ENCODE peak calls at places on chromosome 6, in six cellular contexts. One of them, this sample, is unnamed.

GRCh38 chr6:11218827-11219826 is 13.3 kb downstream of the NEDD9 start:
- DNase-seq in epithelial cell of esophagus: no peak
- DNase-seq in NCI-H1694: no peak
- DNase-seq in stimulated activated CD8-positive, alpha-beta memory T cell treated with anti-CD3 and anti-CD28 coated beads, Interleukin-12 subunit alpha, Interleukin-12 subunit beta, amount 100 ng/mL, for 4 hours: no peak
- DNase-seq in psoas muscle: peak; percentile 58
- DNase-seq in stimulated activated CD4-positive, alpha-beta T cell treated with anti-CD3 and anti-CD28 coated beads, Interleukin-4, amount 100 ng/mL, for 4 hours: no peak
- DNase-seq in this sample: peak; percentile 96

GRCh38 chr6:144055121-144055931 is 40.0 kb downstream of the SF3B5 start:
- DNase-seq in epithelial cell of esophagus: no peak
- DNase-seq in NCI-H1694: no peak
- DNase-seq in stimulated activated CD8-positive, alpha-beta memory T cell treated with anti-CD3 and anti-CD28 coated beads, Interleukin-12 subunit alpha, Interleukin-12 subunit beta, amount 100 ng/mL, for 4 hours: no peak
- DNase-seq in psoas muscle: no peak
- DNase-seq in stimulated activated CD4-positive, alpha-beta T cell treated with anti-CD3 and anti-CD28 coated beads, Interleukin-4, amount 100 ng/mL, for 4 hours: no peak
- DNase-seq in this sample: peak; percentile 39

GRCh38 chr6:906920-907319 is 214.0 kb upstream of the EXOC2 start:
- DNase-seq in epithelial cell of esophagus: no peak
- DNase-seq in NCI-H1694: no peak
- DNase-seq in stimulated activated CD8-positive, alpha-beta memory T cell treated with anti-CD3 and anti-CD28 coated beads, Interleukin-12 subunit alpha, Interleukin-12 subunit beta, amount 100 ng/mL, for 4 hours: no peak
- DNase-seq in psoas muscle: no peak
- DNase-seq in stimulated activated CD4-positive, alpha-beta T cell treated with anti-CD3 and anti-CD28 coated beads, Interleukin-4, amount 100 ng/mL, for 4 hours: no peak
- DNase-seq in this sample: no peak

GRCh38 chr6:144415014-144415413 is 129.9 kb downstream of the UTRN start:
- DNase-seq in epithelial cell of esophagus: peak; percentile 91
- DNase-seq in NCI-H1694: no peak
- DNase-seq in stimulated activated CD8-positive, alpha-beta memory T cell treated with anti-CD3 and anti-CD28 coated beads, Interleukin-12 subunit alpha, Interleukin-12 subunit beta, amount 100 ng/mL, for 4 hours: no peak
- DNase-seq in psoas muscle: no peak
- DNase-seq in stimulated activated CD4-positive, alpha-beta T cell treated with anti-CD3 and anti-CD28 coated beads, Interleukin-4, amount 100 ng/mL, for 4 hours: no peak
- DNase-seq in this sample: no peak

GRCh38 chr6:121614115-121614514 is 178.7 kb downstream of the GJA1 start:
- DNase-seq in epithelial cell of esophagus: no peak
- DNase-seq in NCI-H1694: no peak
- DNase-seq in stimulated activated CD8-positive, alpha-beta memory T cell treated with anti-CD3 and anti-CD28 coated beads, Interleukin-12 subunit alpha, Interleukin-12 subunit beta, amount 100 ng/mL, for 4 hours: no peak
- DNase-seq in psoas muscle: no peak
- DNase-seq in stimulated activated CD4-positive, alpha-beta T cell treated with anti-CD3 and anti-CD28 coated beads, Interleukin-4, amount 100 ng/mL, for 4 hours: no peak
- DNase-seq in this sample: no peak

GRCh38 chr6:118283759-118284158 is 264.3 kb upstream of the PLN start:
- DNase-seq in epithelial cell of esophagus: peak; percentile 62
- DNase-seq in NCI-H1694: peak; percentile 66
- DNase-seq in stimulated activated CD8-positive, alpha-beta memory T cell treated with anti-CD3 and anti-CD28 coated beads, Interleukin-12 subunit alpha, Interleukin-12 subunit beta, amount 100 ng/mL, for 4 hours: no peak
- DNase-seq in psoas muscle: no peak
- DNase-seq in stimulated activated CD4-positive, alpha-beta T cell treated with anti-CD3 and anti-CD28 coated beads, Interleukin-4, amount 100 ng/mL, for 4 hours: peak; percentile 6
- DNase-seq in this sample: peak; percentile 66

GRCh38 chr6:20791932-20792331 is 257.7 kb downstream of the CDKAL1 start:
- DNase-seq in epithelial cell of esophagus: no peak
- DNase-seq in NCI-H1694: no peak
- DNase-seq in stimulated activated CD8-positive, alpha-beta memory T cell treated with anti-CD3 and anti-CD28 coated beads, Interleukin-12 subunit alpha, Interleukin-12 subunit beta, amount 100 ng/mL, for 4 hours: no peak
- DNase-seq in psoas muscle: no peak
- DNase-seq in stimulated activated CD4-positive, alpha-beta T cell treated with anti-CD3 and anti-CD28 coated beads, Interleukin-4, amount 100 ng/mL, for 4 hours: no peak
- DNase-seq in this sample: no peak

GRCh38 chr6:27782703-27783236 is 129.4 kb downstream of the OR2B2 start:
- DNase-seq in epithelial cell of esophagus: no peak
- DNase-seq in NCI-H1694: no peak
- DNase-seq in stimulated activated CD8-positive, alpha-beta memory T cell treated with anti-CD3 and anti-CD28 coated beads, Interleukin-12 subunit alpha, Interleukin-12 subunit beta, amount 100 ng/mL, for 4 hours: no peak
- DNase-seq in psoas muscle: no peak
- DNase-seq in stimulated activated CD4-positive, alpha-beta T cell treated with anti-CD3 and anti-CD28 coated beads, Interleukin-4, amount 100 ng/mL, for 4 hours: no peak
- DNase-seq in this sample: no peak

GRCh38 chr6:6843057-6843627 is 254.6 kb downstream of the LY86 start:
- DNase-seq in epithelial cell of esophagus: peak; percentile 80
- DNase-seq in NCI-H1694: no peak
- DNase-seq in stimulated activated CD8-positive, alpha-beta memory T cell treated with anti-CD3 and anti-CD28 coated beads, Interleukin-12 subunit alpha, Interleukin-12 subunit beta, amount 100 ng/mL, for 4 hours: no peak
- DNase-seq in psoas muscle: no peak
- DNase-seq in stimulated activated CD4-positive, alpha-beta T cell treated with anti-CD3 and anti-CD28 coated beads, Interleukin-4, amount 100 ng/mL, for 4 hours: no peak
- DNase-seq in this sample: no peak

GRCh38 chr6:48378874-48379407 is 267.9 kb upstream of the PTCHD4 start:
- DNase-seq in epithelial cell of esophagus: no peak
- DNase-seq in NCI-H1694: no peak
- DNase-seq in stimulated activated CD8-positive, alpha-beta memory T cell treated with anti-CD3 and anti-CD28 coated beads, Interleukin-12 subunit alpha, Interleukin-12 subunit beta, amount 100 ng/mL, for 4 hours: no peak
- DNase-seq in psoas muscle: no peak
- DNase-seq in stimulated activated CD4-positive, alpha-beta T cell treated with anti-CD3 and anti-CD28 coated beads, Interleukin-4, amount 100 ng/mL, for 4 hours: no peak
- DNase-seq in this sample: no peak

GRCh38 chr6:166583230-166583629 is 3.2 kb downstream of the RAMACL start:
- DNase-seq in epithelial cell of esophagus: no peak
- DNase-seq in NCI-H1694: no peak
- DNase-seq in stimulated activated CD8-positive, alpha-beta memory T cell treated with anti-CD3 and anti-CD28 coated beads, Interleukin-12 subunit alpha, Interleukin-12 subunit beta, amount 100 ng/mL, for 4 hours: no peak
- DNase-seq in psoas muscle: no peak
- DNase-seq in stimulated activated CD4-positive, alpha-beta T cell treated with anti-CD3 and anti-CD28 coated beads, Interleukin-4, amount 100 ng/mL, for 4 hours: no peak
- DNase-seq in this sample: no peak

GRCh38 chr6:125474061-125474460 is 172.3 kb upstream of the HDDC2 start:
- DNase-seq in epithelial cell of esophagus: no peak
- DNase-seq in NCI-H1694: no peak
- DNase-seq in stimulated activated CD8-positive, alpha-beta memory T cell treated with anti-CD3 and anti-CD28 coated beads, Interleukin-12 subunit alpha, Interleukin-12 subunit beta, amount 100 ng/mL, for 4 hours: no peak
- DNase-seq in psoas muscle: no peak
- DNase-seq in stimulated activated CD4-positive, alpha-beta T cell treated with anti-CD3 and anti-CD28 coated beads, Interleukin-4, amount 100 ng/mL, for 4 hours: no peak
- DNase-seq in this sample: no peak

GRCh38 chr6:37283786-37284185 is 25.8 kb upstream of the TMEM217 start:
- DNase-seq in epithelial cell of esophagus: no peak
- DNase-seq in NCI-H1694: no peak
- DNase-seq in stimulated activated CD8-positive, alpha-beta memory T cell treated with anti-CD3 and anti-CD28 coated beads, Interleukin-12 subunit alpha, Interleukin-12 subunit beta, amount 100 ng/mL, for 4 hours: no peak
- DNase-seq in psoas muscle: peak; percentile 92
- DNase-seq in stimulated activated CD4-positive, alpha-beta T cell treated with anti-CD3 and anti-CD28 coated beads, Interleukin-4, amount 100 ng/mL, for 4 hours: no peak
- DNase-seq in this sample: no peak

GRCh38 chr6:24856954-24857670 is 58.4 kb upstream of the ARMH2 start:
- DNase-seq in epithelial cell of esophagus: no peak
- DNase-seq in NCI-H1694: no peak
- DNase-seq in stimulated activated CD8-positive, alpha-beta memory T cell treated with anti-CD3 and anti-CD28 coated beads, Interleukin-12 subunit alpha, Interleukin-12 subunit beta, amount 100 ng/mL, for 4 hours: no peak
- DNase-seq in psoas muscle: no peak
- DNase-seq in stimulated activated CD4-positive, alpha-beta T cell treated with anti-CD3 and anti-CD28 coated beads, Interleukin-4, amount 100 ng/mL, for 4 hours: no peak
- DNase-seq in this sample: no peak

GRCh38 chr6:165045631-165046030 is 263.8 kb downstream of the C6orf118 start:
- DNase-seq in epithelial cell of esophagus: no peak
- DNase-seq in NCI-H1694: no peak
- DNase-seq in stimulated activated CD8-positive, alpha-beta memory T cell treated with anti-CD3 and anti-CD28 coated beads, Interleukin-12 subunit alpha, Interleukin-12 subunit beta, amount 100 ng/mL, for 4 hours: no peak
- DNase-seq in psoas muscle: no peak
- DNase-seq in stimulated activated CD4-positive, alpha-beta T cell treated with anti-CD3 and anti-CD28 coated beads, Interleukin-4, amount 100 ng/mL, for 4 hours: no peak
- DNase-seq in this sample: no peak

GRCh38 chr6:31639449-31639861 is 13.0 kb downstream of the BAG6 start:
- DNase-seq in epithelial cell of esophagus: no peak
- DNase-seq in NCI-H1694: no peak
- DNase-seq in stimulated activated CD8-positive, alpha-beta memory T cell treated with anti-CD3 and anti-CD28 coated beads, Interleukin-12 subunit alpha, Interleukin-12 subunit beta, amount 100 ng/mL, for 4 hours: no peak
- DNase-seq in psoas muscle: no peak
- DNase-seq in stimulated activated CD4-positive, alpha-beta T cell treated with anti-CD3 and anti-CD28 coated beads, Interleukin-4, amount 100 ng/mL, for 4 hours: no peak
- DNase-seq in this sample: no peak

GRCh38 chr6:143694560-143694959 is 16.8 kb downstream of the PHACTR2 start:
- DNase-seq in epithelial cell of esophagus: peak; percentile 71
- DNase-seq in NCI-H1694: no peak
- DNase-seq in stimulated activated CD8-positive, alpha-beta memory T cell treated with anti-CD3 and anti-CD28 coated beads, Interleukin-12 subunit alpha, Interleukin-12 subunit beta, amount 100 ng/mL, for 4 hours: no peak
- DNase-seq in psoas muscle: no peak
- DNase-seq in stimulated activated CD4-positive, alpha-beta T cell treated with anti-CD3 and anti-CD28 coated beads, Interleukin-4, amount 100 ng/mL, for 4 hours: no peak
- DNase-seq in this sample: no peak

This sample was measured in foreskin melanocyte.